ENCODE peak calls at places on chromosomes 4 and X, in eight cellular contexts. B is amniotic stem cell, U is renal cortical epithelial cell, W is pons, V is NCI-H2029, R is skeletal muscle cell, H is RPMI7951, J is foreskin fibroblast. N is an unnamed sample.

GRCh38 chrX:118904218-118904617 is 70.2 kb upstream of the LONRF3 start:
- DNase-seq in B (no peak), U (no peak), W (no peak), V (no peak), R (no peak), H (no peak), J (no peak), N (no peak)

GRCh38 chrX:7088968-7089615 is 58.4 kb upstream of the STS start:
- DNase-seq in B (no peak), U (no peak), W (no peak), V (no peak), R (no peak), H (no peak), J (no peak), N (no peak)

GRCh38 chrX:3548743-3549441 is 164.6 kb downstream of the PRKX start:
- DNase-seq in B (peak), U (peak), W (peak), V (no peak), R (peak), H (peak), J (peak), N (no peak)

GRCh38 chr4:108172780-108173598 is 4.3 kb upstream of the LEF1 start:
- DNase-seq in B (no peak), U (peak), W (peak), V (peak), R (no peak), H (peak), J (peak), N (no peak)

GRCh38 chrX:11881485-11882170 is 123.6 kb downstream of the MSL3 start:
- DNase-seq in B (no peak), U (no peak), W (no peak), V (no peak), R (no peak), H (no peak), J (no peak), N (no peak)

GRCh38 chrX:100883654-100884053 is 9.5 kb upstream of the NOX1 start:
- DNase-seq in B (no peak), U (no peak), W (no peak), V (peak), R (no peak), H (no peak), J (no peak), N (no peak)

GRCh38 chr4:14289708-14290107 is 662.2 kb upstream of the BOD1L1 start:
- DNase-seq in B (no peak), U (peak), W (no peak), V (no peak), R (no peak), H (no peak), J (no peak), N (no peak)

GRCh38 chr4:34289489-34289888 is 1954.8 kb downstream of the ARAP2 start:
- DNase-seq in B (peak), U (no peak), W (no peak), V (no peak), R (no peak), H (no peak), J (peak), N (no peak)

GRCh38 chr4:98638661-98639060 is 19.8 kb downstream of the TSPAN5 start:
- DNase-seq in B (no peak), U (no peak), W (peak), V (no peak), R (no peak), H (peak), J (peak), N (no peak)